ENCODE peak calls at places on chromosome 19, in eight cellular contexts. One of them, this sample, is unnamed.

GRCh38 chr19:10520652-10521318 is 3.5 kb upstream of the S1PR5 start:
- DNase-seq in pancreas: peak; percentile 68
- DNase-seq in right atrium auricular region: no peak
- DNase-seq in CD8-positive, alpha-beta T cell: no peak
- DNase-seq in H1: no peak
- DNase-seq in cardiac muscle cell: no peak
- DNase-seq in effector memory CD4-positive, alpha-beta T cell: no peak
- DNase-seq in heart right ventricle: no peak
- DNase-seq in this sample: no peak

GRCh38 chr19:18284710-18285430 is 3.4 kb upstream of the JUND start:
- DNase-seq in pancreas: no peak
- DNase-seq in H1: no peak
- DNase-seq in cardiac muscle cell: no peak
- DNase-seq in effector memory CD4-positive, alpha-beta T cell: no peak
- DNase-seq in right atrium auricular region: no peak
- DNase-seq in CD8-positive, alpha-beta T cell: no peak
- DNase-seq in heart right ventricle: no peak
- DNase-seq in this sample: no peak

GRCh38 chr19:1017906-1018305 is 3.0 kb downstream of the TMEM259 start:
- DNase-seq in effector memory CD4-positive, alpha-beta T cell: no peak
- DNase-seq in CD8-positive, alpha-beta T cell: no peak
- DNase-seq in H1: no peak
- DNase-seq in right atrium auricular region: no peak
- DNase-seq in cardiac muscle cell: no peak
- DNase-seq in heart right ventricle: no peak
- DNase-seq in pancreas: no peak
- DNase-seq in this sample: no peak

GRCh38 chr19:5229778-5230165 is 110.8 kb downstream of the PTPRS start:
- DNase-seq in H1: no peak
- DNase-seq in CD8-positive, alpha-beta T cell: no peak
- DNase-seq in pancreas: no peak
- DNase-seq in effector memory CD4-positive, alpha-beta T cell: no peak
- DNase-seq in cardiac muscle cell: no peak
- DNase-seq in right atrium auricular region: no peak
- DNase-seq in heart right ventricle: no peak
- DNase-seq in this sample: no peak

GRCh38 chr19:46839752-46840151 is 10.9 kb downstream of the AP2S1 start:
- DNase-seq in heart right ventricle: no peak
- DNase-seq in cardiac muscle cell: no peak
- DNase-seq in pancreas: no peak
- DNase-seq in H1: no peak
- DNase-seq in effector memory CD4-positive, alpha-beta T cell: no peak
- DNase-seq in CD8-positive, alpha-beta T cell: no peak
- DNase-seq in right atrium auricular region: no peak
- DNase-seq in this sample: no peak

GRCh38 chr19:48806818-48807589 is 3.8 kb downstream of the BCAT2 start:
- DNase-seq in cardiac muscle cell: peak; percentile 60
- DNase-seq in heart right ventricle: no peak
- DNase-seq in effector memory CD4-positive, alpha-beta T cell: no peak
- DNase-seq in pancreas: no peak
- DNase-seq in H1: no peak
- DNase-seq in right atrium auricular region: no peak
- DNase-seq in CD8-positive, alpha-beta T cell: no peak
- DNase-seq in this sample: no peak

GRCh38 chr19:23699521-23699860 is 12.5 kb upstream of the ZNF675 start:
- DNase-seq in cardiac muscle cell: no peak
- DNase-seq in H1: no peak
- DNase-seq in heart right ventricle: no peak
- DNase-seq in effector memory CD4-positive, alpha-beta T cell: no peak
- DNase-seq in pancreas: no peak
- DNase-seq in right atrium auricular region: no peak
- DNase-seq in CD8-positive, alpha-beta T cell: no peak
- DNase-seq in this sample: no peak

GRCh38 chr19:1824252-1824622 is 12.2 kb upstream of the ATP8B3 start:
- DNase-seq in heart right ventricle: no peak
- DNase-seq in pancreas: no peak
- DNase-seq in effector memory CD4-positive, alpha-beta T cell: no peak
- DNase-seq in cardiac muscle cell: no peak
- DNase-seq in H1: no peak
- DNase-seq in right atrium auricular region: no peak
- DNase-seq in CD8-positive, alpha-beta T cell: no peak
- DNase-seq in this sample: no peak

GRCh38 chr19:49567722-49568454 is 12.5 kb downstream of the NOSIP start:
- DNase-seq in cardiac muscle cell: no peak
- DNase-seq in pancreas: no peak
- DNase-seq in H1: no peak
- DNase-seq in heart right ventricle: no peak
- DNase-seq in effector memory CD4-positive, alpha-beta T cell: peak; percentile 70
- DNase-seq in right atrium auricular region: no peak
- DNase-seq in CD8-positive, alpha-beta T cell: peak; percentile 85
- DNase-seq in this sample: no peak

GRCh38 chr19:54428323-54429175 is 13.3 kb downstream of the TTYH1 start:
- DNase-seq in pancreas: no peak
- DNase-seq in heart right ventricle: no peak
- DNase-seq in cardiac muscle cell: no peak
- DNase-seq in H1: no peak
- DNase-seq in CD8-positive, alpha-beta T cell: no peak
- DNase-seq in effector memory CD4-positive, alpha-beta T cell: no peak
- DNase-seq in right atrium auricular region: no peak
- DNase-seq in this sample: no peak

GRCh38 chr19:39843919-39844793 is 2.0 kb downstream of the FBL start:
- DNase-seq in CD8-positive, alpha-beta T cell: no peak
- DNase-seq in cardiac muscle cell: peak; percentile 53
- DNase-seq in right atrium auricular region: no peak
- DNase-seq in effector memory CD4-positive, alpha-beta T cell: no peak
- DNase-seq in H1: no peak
- DNase-seq in heart right ventricle: no peak
- DNase-seq in pancreas: no peak
- DNase-seq in this sample: peak; percentile 40

GRCh38 chr19:17610384-17610783 is 54.9 kb downstream of the COLGALT1 start:
- DNase-seq in cardiac muscle cell: no peak
- DNase-seq in right atrium auricular region: no peak
- DNase-seq in CD8-positive, alpha-beta T cell: no peak
- DNase-seq in H1: no peak
- DNase-seq in heart right ventricle: no peak
- DNase-seq in pancreas: no peak
- DNase-seq in effector memory CD4-positive, alpha-beta T cell: no peak
- DNase-seq in this sample: no peak

GRCh38 chr19:45275370-45275971 is 24.4 kb downstream of the MARK4 start:
- DNase-seq in heart right ventricle: no peak
- DNase-seq in right atrium auricular region: no peak
- DNase-seq in CD8-positive, alpha-beta T cell: no peak
- DNase-seq in cardiac muscle cell: no peak
- DNase-seq in pancreas: no peak
- DNase-seq in effector memory CD4-positive, alpha-beta T cell: no peak
- DNase-seq in H1: no peak
- DNase-seq in this sample: no peak

GRCh38 chr19:43662487-43662886 is 7.5 kb downstream of the PLAUR start:
- DNase-seq in heart right ventricle: no peak
- DNase-seq in CD8-positive, alpha-beta T cell: no peak
- DNase-seq in H1: no peak
- DNase-seq in cardiac muscle cell: peak; percentile 44
- DNase-seq in effector memory CD4-positive, alpha-beta T cell: no peak
- DNase-seq in pancreas: no peak
- DNase-seq in right atrium auricular region: no peak
- DNase-seq in this sample: no peak

GRCh38 chr19:14165986-14166385 is 29.6 kb upstream of the ASF1B start:
- DNase-seq in CD8-positive, alpha-beta T cell: peak; percentile 46
- DNase-seq in effector memory CD4-positive, alpha-beta T cell: no peak
- DNase-seq in heart right ventricle: no peak
- DNase-seq in pancreas: no peak
- DNase-seq in cardiac muscle cell: no peak
- DNase-seq in H1: no peak
- DNase-seq in right atrium auricular region: no peak
- DNase-seq in this sample: no peak

GRCh38 chr19:7072541-7072940 is 3.0 kb downstream of the ZNF557 start:
- DNase-seq in right atrium auricular region: no peak
- DNase-seq in effector memory CD4-positive, alpha-beta T cell: no peak
- DNase-seq in pancreas: no peak
- DNase-seq in CD8-positive, alpha-beta T cell: no peak
- DNase-seq in H1: no peak
- DNase-seq in heart right ventricle: no peak
- DNase-seq in cardiac muscle cell: no peak
- DNase-seq in this sample: no peak

GRCh38 chr19:1406496-1406817 is 929 bp upstream of the DAZAP1 start:
- DNase-seq in CD8-positive, alpha-beta T cell: no peak
- DNase-seq in effector memory CD4-positive, alpha-beta T cell: no peak
- DNase-seq in pancreas: no peak
- DNase-seq in heart right ventricle: no peak
- DNase-seq in H1: no peak
- DNase-seq in right atrium auricular region: no peak
- DNase-seq in cardiac muscle cell: no peak
- DNase-seq in this sample: no peak

GRCh38 chr19:14542721-14543328 is 13.4 kb downstream of the TECR start:
- DNase-seq in effector memory CD4-positive, alpha-beta T cell: no peak
- DNase-seq in heart right ventricle: no peak
- DNase-seq in cardiac muscle cell: no peak
- DNase-seq in right atrium auricular region: no peak
- DNase-seq in H1: no peak
- DNase-seq in CD8-positive, alpha-beta T cell: no peak
- DNase-seq in pancreas: no peak
- DNase-seq in this sample: no peak

GRCh38 chr19:44993926-44994537 is 7.2 kb upstream of the RELB start:
- DNase-seq in effector memory CD4-positive, alpha-beta T cell: no peak
- DNase-seq in cardiac muscle cell: no peak
- DNase-seq in heart right ventricle: no peak
- DNase-seq in CD8-positive, alpha-beta T cell: no peak
- DNase-seq in H1: no peak
- DNase-seq in right atrium auricular region: no peak
- DNase-seq in pancreas: no peak
- DNase-seq in this sample: no peak

GRCh38 chr19:47106819-47107200 is 6.8 kb downstream of the ZC3H4 start:
- DNase-seq in heart right ventricle: no peak
- DNase-seq in effector memory CD4-positive, alpha-beta T cell: no peak
- DNase-seq in H1: no peak
- DNase-seq in pancreas: no peak
- DNase-seq in CD8-positive, alpha-beta T cell: no peak
- DNase-seq in cardiac muscle cell: no peak
- DNase-seq in right atrium auricular region: no peak
- DNase-seq in this sample: no peak

GRCh38 chr19:34481861-34482379 is 362 bp downstream of the WTIP start:
- DNase-seq in CD8-positive, alpha-beta T cell: no peak
- DNase-seq in heart right ventricle: peak; percentile 46
- DNase-seq in cardiac muscle cell: no peak
- DNase-seq in H1: no peak
- DNase-seq in right atrium auricular region: no peak
- DNase-seq in pancreas: no peak
- DNase-seq in effector memory CD4-positive, alpha-beta T cell: no peak
- DNase-seq in this sample: no peak

GRCh38 chr19:45162464-45163143 is 1.8 kb upstream of the NKPD1 start:
- DNase-seq in right atrium auricular region: no peak
- DNase-seq in heart right ventricle: no peak
- DNase-seq in CD8-positive, alpha-beta T cell: no peak
- DNase-seq in pancreas: no peak
- DNase-seq in effector memory CD4-positive, alpha-beta T cell: no peak
- DNase-seq in cardiac muscle cell: no peak
- DNase-seq in H1: no peak
- DNase-seq in this sample: no peak

GRCh38 chr19:54420383-54421168 is 5.3 kb downstream of the TTYH1 start:
- DNase-seq in pancreas: no peak
- DNase-seq in H1: peak; percentile 76
- DNase-seq in CD8-positive, alpha-beta T cell: no peak
- DNase-seq in right atrium auricular region: no peak
- DNase-seq in heart right ventricle: peak; percentile 45
- DNase-seq in effector memory CD4-positive, alpha-beta T cell: no peak
- DNase-seq in cardiac muscle cell: no peak
- DNase-seq in this sample: peak; percentile 30

GRCh38 chr19:38006361-38007045 is 99.5 kb downstream of the SIPA1L3 start:
- DNase-seq in pancreas: no peak
- DNase-seq in right atrium auricular region: no peak
- DNase-seq in cardiac muscle cell: no peak
- DNase-seq in effector memory CD4-positive, alpha-beta T cell: no peak
- DNase-seq in heart right ventricle: no peak
- DNase-seq in H1: no peak
- DNase-seq in CD8-positive, alpha-beta T cell: no peak
- DNase-seq in this sample: no peak

GRCh38 chr19:30202060-30202600 is 170.1 kb upstream of the ZNF536 start:
- DNase-seq in CD8-positive, alpha-beta T cell: no peak
- DNase-seq in heart right ventricle: no peak
- DNase-seq in effector memory CD4-positive, alpha-beta T cell: no peak
- DNase-seq in H1: no peak
- DNase-seq in pancreas: no peak
- DNase-seq in right atrium auricular region: no peak
- DNase-seq in cardiac muscle cell: no peak
- DNase-seq in this sample: no peak
- H3K27me3 ChIP-seq in CD8-positive, alpha-beta T cell: no peaks in the 10 kb centered on the region
- H3K27me3 ChIP-seq in heart right ventricle: no peaks in the 10 kb centered on the region
- H3K27me3 ChIP-seq in effector memory CD4-positive, alpha-beta T cell: no peaks in the 10 kb centered on the region
- H3K27me3 ChIP-seq in H1: no peaks in the 10 kb centered on the region
- H3K27me3 ChIP-seq in pancreas: no peaks in the 10 kb centered on the region
- H3K27me3 ChIP-seq in right atrium auricular region: no peaks in the 10 kb centered on the region
- H3K27me3 ChIP-seq in cardiac muscle cell: no peaks in the 10 kb centered on the region
- H3K27me3 ChIP-seq in this sample: no peaks in the 10 kb centered on the region

GRCh38 chr19:3033595-3034193 is 4.6 kb upstream of the TLE2 start:
- DNase-seq in H1: no peak
- DNase-seq in heart right ventricle: no peak
- DNase-seq in pancreas: no peak
- DNase-seq in cardiac muscle cell: no peak
- DNase-seq in right atrium auricular region: no peak
- DNase-seq in effector memory CD4-positive, alpha-beta T cell: no peak
- DNase-seq in CD8-positive, alpha-beta T cell: no peak
- DNase-seq in this sample: no peak
- H3K27me3 ChIP-seq in H1: peaks cover 24% of the 10 kb centered on the region
- H3K27me3 ChIP-seq in heart right ventricle: peaks cover 19% of the 10 kb centered on the region
- H3K27me3 ChIP-seq in pancreas: no peaks in the 10 kb centered on the region
- H3K27me3 ChIP-seq in cardiac muscle cell: no peaks in the 10 kb centered on the region
- H3K27me3 ChIP-seq in right atrium auricular region: no peaks in the 10 kb centered on the region
- H3K27me3 ChIP-seq in effector memory CD4-positive, alpha-beta T cell: no peaks in the 10 kb centered on the region
- H3K27me3 ChIP-seq in CD8-positive, alpha-beta T cell: no peaks in the 10 kb centered on the region
- H3K27me3 ChIP-seq in this sample: peaks cover 30% of the 10 kb centered on the region

DNA sequence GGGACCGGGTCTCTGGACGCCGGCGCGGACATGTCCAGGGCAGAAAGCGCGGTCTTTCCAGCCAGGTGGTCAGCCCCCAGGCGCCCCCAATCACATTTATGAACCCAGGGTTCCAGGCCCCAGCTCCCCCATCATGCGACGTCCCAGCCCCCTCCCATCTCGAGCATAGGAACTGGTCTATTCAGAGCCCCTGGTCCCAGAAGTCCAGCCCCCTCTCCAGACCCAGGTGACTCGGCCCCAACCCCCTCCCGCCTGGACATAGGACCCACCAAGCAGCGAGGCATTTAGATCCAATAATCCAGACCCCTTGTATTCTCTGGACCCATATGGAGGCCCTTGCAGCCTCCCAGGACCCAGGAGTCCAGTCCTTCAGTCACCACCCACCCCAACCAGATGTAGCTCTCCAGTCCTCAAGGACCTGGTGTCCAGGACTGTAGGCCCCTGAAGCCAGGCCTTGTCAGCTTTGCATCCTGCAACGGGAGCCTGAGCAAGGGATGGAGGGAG is 501 bp downstream of the APLP1 start:
- DNase-seq in cardiac muscle cell: no peak
- DNase-seq in CD8-positive, alpha-beta T cell: no peak
- DNase-seq in H1: no peak
- DNase-seq in heart right ventricle: no peak
- DNase-seq in pancreas: no peak
- DNase-seq in right atrium auricular region: no peak
- DNase-seq in effector memory CD4-positive, alpha-beta T cell: no peak
- DNase-seq in this sample: no peak
- H3K27me3 ChIP-seq in cardiac muscle cell: no peaks in the 10 kb centered on the region
- H3K27me3 ChIP-seq in CD8-positive, alpha-beta T cell: peaks cover 24% of the 10 kb centered on the region
- H3K27me3 ChIP-seq in H1: peaks cover 10% of the 10 kb centered on the region
- H3K27me3 ChIP-seq in heart right ventricle: peaks cover 56% of the 10 kb centered on the region
- H3K27me3 ChIP-seq in pancreas: no peaks in the 10 kb centered on the region
- H3K27me3 ChIP-seq in right atrium auricular region: no peaks in the 10 kb centered on the region
- H3K27me3 ChIP-seq in effector memory CD4-positive, alpha-beta T cell: peaks cover 8% of the 10 kb centered on the region
- H3K27me3 ChIP-seq in this sample: peaks cover 5% of the 10 kb centered on the region

GRCh38 chr19:35498220-35498619 is 8.0 kb upstream of the KRTDAP start:
- DNase-seq in cardiac muscle cell: no peak
- DNase-seq in H1: no peak
- DNase-seq in heart right ventricle: no peak
- DNase-seq in right atrium auricular region: no peak
- DNase-seq in effector memory CD4-positive, alpha-beta T cell: no peak
- DNase-seq in pancreas: no peak
- DNase-seq in CD8-positive, alpha-beta T cell: no peak
- DNase-seq in this sample: no peak
- H3K27me3 ChIP-seq in cardiac muscle cell: no peaks in the 10 kb centered on the region
- H3K27me3 ChIP-seq in H1: no peaks in the 10 kb centered on the region
- H3K27me3 ChIP-seq in heart right ventricle: no peaks in the 10 kb centered on the region
- H3K27me3 ChIP-seq in right atrium auricular region: no peaks in the 10 kb centered on the region
- H3K27me3 ChIP-seq in effector memory CD4-positive, alpha-beta T cell: no peaks in the 10 kb centered on the region
- H3K27me3 ChIP-seq in pancreas: no peaks in the 10 kb centered on the region
- H3K27me3 ChIP-seq in CD8-positive, alpha-beta T cell: no peaks in the 10 kb centered on the region
- H3K27me3 ChIP-seq in this sample: no peaks in the 10 kb centered on the region

This sample was measured in brain microvascular endothelial cell.